ENCODE peak calls at places on chromosomes 12 and 14, in four cellular contexts. One of them, this sample, is unnamed.

GRCh38 chr12:57250541-57250940 is 446 bp downstream of the STAC3 start:
- DNase-seq in stimulated activated CD4-positive, alpha-beta T cell treated with anti-CD3 and anti-CD28 coated beads, Interleukin-4, amount 100 ng/mL, for 4 hours: no peak
- DNase-seq in AG04450: no peak
- DNase-seq in activated CD4-positive, CD25-positive, alpha-beta regulatory T cell: no peak
- DNase-seq in this sample: no peak

GRCh38 chr14:88437659-88438058 is 52.2 kb downstream of the SPATA7 start:
- DNase-seq in activated CD4-positive, CD25-positive, alpha-beta regulatory T cell: no peak
- DNase-seq in AG04450: no peak
- DNase-seq in stimulated activated CD4-positive, alpha-beta T cell treated with anti-CD3 and anti-CD28 coated beads, Interleukin-4, amount 100 ng/mL, for 4 hours: no peak
- DNase-seq in this sample: no peak

GRCh38 chr12:67633708-67634107 is 14.8 kb upstream of the DYRK2 start:
- DNase-seq in stimulated activated CD4-positive, alpha-beta T cell treated with anti-CD3 and anti-CD28 coated beads, Interleukin-4, amount 100 ng/mL, for 4 hours: no peak
- DNase-seq in activated CD4-positive, CD25-positive, alpha-beta regulatory T cell: no peak
- DNase-seq in AG04450: no peak
- DNase-seq in this sample: peak; percentile 25

GRCh38 chr14:62313228-62313627 is 551.0 kb downstream of the SNAPC1 start:
- DNase-seq in activated CD4-positive, CD25-positive, alpha-beta regulatory T cell: no peak
- DNase-seq in stimulated activated CD4-positive, alpha-beta T cell treated with anti-CD3 and anti-CD28 coated beads, Interleukin-4, amount 100 ng/mL, for 4 hours: no peak
- DNase-seq in AG04450: no peak
- DNase-seq in this sample: no peak

GRCh38 chr12:28620281-28620680 is 430.0 kb downstream of the CCDC91 start:
- DNase-seq in AG04450: no peak
- DNase-seq in stimulated activated CD4-positive, alpha-beta T cell treated with anti-CD3 and anti-CD28 coated beads, Interleukin-4, amount 100 ng/mL, for 4 hours: no peak
- DNase-seq in activated CD4-positive, CD25-positive, alpha-beta regulatory T cell: no peak
- DNase-seq in this sample: no peak

GRCh38 chr14:101760138-101761011 is 1.1 kb upstream of the PPP2R5C start:
- DNase-seq in stimulated activated CD4-positive, alpha-beta T cell treated with anti-CD3 and anti-CD28 coated beads, Interleukin-4, amount 100 ng/mL, for 4 hours: peak; percentile 97
- DNase-seq in AG04450: peak; percentile 99
- DNase-seq in activated CD4-positive, CD25-positive, alpha-beta regulatory T cell: peak; percentile 94
- DNase-seq in this sample: peak; percentile 94

GRCh38 chr12:81558031-81558430 is 201.1 kb downstream of the PPFIA2 start:
- DNase-seq in stimulated activated CD4-positive, alpha-beta T cell treated with anti-CD3 and anti-CD28 coated beads, Interleukin-4, amount 100 ng/mL, for 4 hours: no peak
- DNase-seq in activated CD4-positive, CD25-positive, alpha-beta regulatory T cell: no peak
- DNase-seq in AG04450: no peak
- DNase-seq in this sample: no peak

GRCh38 chr14:23864856-23865255 is 88.7 kb upstream of the DHRS4 start:
- DNase-seq in activated CD4-positive, CD25-positive, alpha-beta regulatory T cell: no peak
- DNase-seq in AG04450: no peak
- DNase-seq in stimulated activated CD4-positive, alpha-beta T cell treated with anti-CD3 and anti-CD28 coated beads, Interleukin-4, amount 100 ng/mL, for 4 hours: no peak
- DNase-seq in this sample: no peak

GRCh38 chr12:103858953-103859601 is 18.0 kb upstream of the NT5DC3 start:
- DNase-seq in activated CD4-positive, CD25-positive, alpha-beta regulatory T cell: no peak
- DNase-seq in stimulated activated CD4-positive, alpha-beta T cell treated with anti-CD3 and anti-CD28 coated beads, Interleukin-4, amount 100 ng/mL, for 4 hours: no peak
- DNase-seq in AG04450: peak; percentile 93
- DNase-seq in this sample: no peak

GRCh38 chr14:79659995-79660975 is 551.0 kb downstream of the DIO2 start:
- DNase-seq in AG04450: no peak
- DNase-seq in stimulated activated CD4-positive, alpha-beta T cell treated with anti-CD3 and anti-CD28 coated beads, Interleukin-4, amount 100 ng/mL, for 4 hours: no peak
- DNase-seq in activated CD4-positive, CD25-positive, alpha-beta regulatory T cell: no peak
- DNase-seq in this sample: peak; percentile 72